ENCODE peak calls at places on chromosomes 16 and 17, in four cellular contexts. R, B, N and M are unnamed samples.

GRCh38 chr16:75416904-75417565 is 16.3 kb downstream of the CFDP1 start:
- DNase-seq in R (no peak), B (no peak), N (no peak), M (no peak)

GRCh38 chr17:18258356-18259038 is at the start of gene FLII:
- DNase-seq in R (no peak), N (peak; percentile 55), B (no peak), M (peak; percentile 89)

GRCh38 chr16:7363397-7364053 is 30.9 kb downstream of the RBFOX1 start:
- DNase-seq in B (no peak), N (no peak), R (no peak), M (peak; percentile 39)

GRCh38 chr16:11050954-11051353 is 106.6 kb downstream of the CLEC16A start:
- DNase-seq in R (no peak), N (no peak), B (no peak), M (no peak)

GRCh38 chr17:19311421-19312215 is 50.9 kb downstream of the B9D1 start:
- DNase-seq in B (no peak), R (no peak), N (no peak), M (no peak)

GRCh38 chr16:66007717-66008116 is 358.8 kb upstream of the CDH5 start:
- DNase-seq in R (no peak), N (no peak), B (no peak), M (no peak)

GRCh38 chr17:55693244-55694216 is 29.1 kb downstream of the TMEM100 start:
- DNase-seq in R (no peak), B (no peak), N (no peak), M (peak; percentile 34)

GRCh38 chr16:70579648-70580630 is 56.3 kb downstream of the SF3B3 start:
- DNase-seq in R (no peak), B (no peak), N (peak; percentile 61), M (peak; percentile 19)

GRCh38 chr17:4994081-4994595 is 3.2 kb downstream of the INCA1 start:
- DNase-seq in B (no peak), R (no peak), N (no peak), M (no peak)

GRCh38 chr17:2262146-2262587 is 41.4 kb downstream of the SMG6 start:
- DNase-seq in N (no peak), R (no peak), B (no peak), M (no peak)
- TF ChIP-seq MAX in N (no peak), R (no peak), B (no peak), M (no peak)

DNA sequence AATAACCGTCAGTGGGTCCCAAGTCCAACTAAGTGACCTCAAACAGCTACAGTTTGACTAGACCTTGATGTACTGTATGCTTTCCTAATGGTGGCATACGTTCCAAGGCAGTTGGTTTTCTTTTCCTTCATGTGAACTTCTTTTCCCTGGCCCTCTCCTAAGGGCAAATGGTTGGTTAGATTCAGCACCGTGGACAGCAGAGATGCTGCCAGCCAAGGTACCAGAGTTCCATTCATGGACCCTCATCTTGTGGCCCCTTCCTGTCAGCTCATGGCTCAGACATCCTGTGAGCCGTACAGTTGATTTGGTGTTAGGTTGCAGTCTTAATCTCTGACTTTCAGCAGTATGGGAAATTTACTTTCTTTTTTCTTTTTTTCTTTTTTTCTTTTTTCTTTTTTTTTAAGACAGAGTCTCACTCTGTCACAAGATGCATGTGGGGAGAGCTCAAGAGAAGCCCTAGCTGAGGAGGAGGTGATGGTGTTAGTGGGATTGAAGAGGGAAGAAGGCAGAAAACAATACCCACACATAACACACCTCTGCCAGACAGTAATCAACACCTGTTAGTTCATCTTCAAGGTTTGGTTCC is 122.4 kb downstream of the USP31 start:
- DNase-seq in N (peak; percentile 12), R (no peak), B (no peak), M (no peak)
- TF ChIP-seq NRF1 in N (no peak), R (no peak), B (no peak), M (no peak)

DNA sequence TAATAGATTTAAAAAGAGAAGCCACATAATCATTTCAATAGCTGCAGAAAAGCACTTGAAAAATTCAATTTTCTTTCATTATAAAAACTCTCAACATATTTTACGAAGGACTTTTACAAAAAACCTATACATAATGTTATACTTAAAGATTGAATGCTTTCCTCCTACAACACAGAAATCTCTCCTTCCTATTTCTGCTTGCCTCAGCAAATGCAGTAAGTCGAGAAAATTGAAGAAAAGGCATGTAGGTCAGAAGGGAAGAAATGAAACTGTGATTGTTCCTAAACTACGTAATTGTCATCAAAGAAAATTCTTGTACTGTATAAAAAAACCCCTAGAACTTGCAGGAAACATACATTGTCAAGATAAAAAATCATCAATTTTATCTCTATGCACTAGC is 267.1 kb downstream of the BCAS3 start:
- DNase-seq in N (no peak), R (no peak), B (no peak), M (no peak)
- TF ChIP-seq MAX in N (no peak), R (no peak), B (no peak), M (no peak)

DNA sequence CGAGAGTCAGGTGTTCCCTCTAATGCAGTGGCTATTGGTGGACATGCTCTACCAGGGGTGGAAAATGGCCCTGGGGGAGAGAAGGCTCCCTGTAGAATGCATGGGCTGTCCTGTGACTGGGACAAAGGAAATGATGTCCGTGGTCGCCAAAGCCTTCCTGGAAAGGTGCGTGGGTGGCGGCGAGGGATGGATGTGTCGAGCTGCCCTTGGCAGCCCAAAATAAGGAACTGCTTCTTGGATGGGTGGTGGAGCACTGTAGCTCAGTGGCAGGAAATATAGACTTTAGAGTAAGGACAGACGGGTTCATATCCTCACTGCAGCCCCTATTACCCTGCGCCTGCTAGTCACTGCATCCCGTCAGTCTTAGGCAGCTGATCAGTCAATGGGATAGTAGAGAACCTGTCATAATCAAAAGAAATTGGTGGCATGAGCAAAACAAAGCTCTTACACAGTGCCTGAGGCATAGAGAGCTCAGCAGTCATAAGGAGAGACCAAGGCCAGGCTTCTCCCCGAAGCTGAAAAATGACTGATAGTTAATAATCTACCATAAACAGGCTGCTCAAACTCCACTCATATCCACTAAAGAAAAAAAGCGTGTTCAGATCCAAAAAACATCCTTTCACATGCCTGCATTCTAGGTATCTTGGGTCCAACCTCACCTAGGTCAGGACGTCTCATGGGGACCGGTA is 123.5 kb upstream of the PLCG2 start:
- DNase-seq in N (no peak), B (no peak), R (no peak), M (no peak)
- TF ChIP-seq NRF1 in N (no peak), B (no peak), R (no peak), M (no peak)

GRCh38 chr17:48731355-48731754 is 2.8 kb upstream of the HOXB13 start:
- DNase-seq in R (no peak), N (no peak), B (no peak), M (no peak)

GRCh38 chr17:48735057-48735341 is 6.4 kb upstream of the HOXB13 start:
- DNase-seq in R (no peak), N (no peak), B (no peak), M (no peak)

GRCh38 chr17:48734328-48735056 is 5.9 kb upstream of the HOXB13 start:
- DNase-seq in N (no peak), B (no peak), R (no peak), M (no peak)

GRCh38 chr17:48733632-48734327 is 5.2 kb upstream of the HOXB13 start:
- DNase-seq in B (no peak), N (no peak), R (no peak), M (no peak)

GRCh38 chr17:48732688-48733629 is 4.4 kb upstream of the HOXB13 start:
- DNase-seq in N (no peak), B (no peak), R (no peak), M (peak; percentile 44)
- TF ChIP-seq MAX in N (no peak), B (no peak), R (no peak), M (no peak)

GRCh38 chr17:58640202-58640601 is 51.6 kb downstream of the TEX14 start:
- DNase-seq in R (no peak), B (no peak), N (no peak), M (no peak)
- TF ChIP-seq NRF1 in R (no peak), B (no peak), N (no peak), M (no peak)

GRCh38 chr16:56841233-56841632 is 23.8 kb upstream of the SLC12A3 start:
- DNase-seq in R (no peak), N (no peak), B (no peak), M (peak; percentile 51)
- TF ChIP-seq MAX in R (no peak), N (no peak), B (no peak), M (peak; percentile 69)

GRCh38 chr17:82054351-82055022 is 2.8 kb downstream of the GPS1 start:
- DNase-seq in N (no peak), R (no peak), B (no peak), M (no peak)
- TF ChIP-seq NRF1 in N (no peak), R (no peak), B (no peak), M (no peak)

DNA sequence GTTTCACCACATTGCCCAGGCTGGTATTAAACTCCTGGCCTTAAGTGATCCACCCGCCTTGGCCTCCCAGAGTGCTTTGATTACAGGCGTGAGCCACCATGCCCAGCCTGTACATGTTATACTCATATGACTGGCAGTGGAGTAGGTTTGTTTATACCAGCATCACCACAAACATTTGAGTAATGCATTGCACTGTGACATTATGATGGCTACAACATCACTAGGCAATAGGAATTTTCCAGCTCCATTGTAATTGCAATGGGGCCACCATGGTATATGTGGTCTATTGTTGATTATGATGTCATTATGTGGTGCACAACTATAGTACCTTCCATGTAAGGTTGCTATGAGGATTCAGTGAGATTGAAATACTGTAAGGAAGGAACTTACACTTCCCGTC is 168.9 kb downstream of the COPRS start:
- DNase-seq in N (no peak), R (no peak), B (no peak), M (no peak)
- TF ChIP-seq MAX in N (no peak), R (no peak), B (no peak), M (no peak)

DNA sequence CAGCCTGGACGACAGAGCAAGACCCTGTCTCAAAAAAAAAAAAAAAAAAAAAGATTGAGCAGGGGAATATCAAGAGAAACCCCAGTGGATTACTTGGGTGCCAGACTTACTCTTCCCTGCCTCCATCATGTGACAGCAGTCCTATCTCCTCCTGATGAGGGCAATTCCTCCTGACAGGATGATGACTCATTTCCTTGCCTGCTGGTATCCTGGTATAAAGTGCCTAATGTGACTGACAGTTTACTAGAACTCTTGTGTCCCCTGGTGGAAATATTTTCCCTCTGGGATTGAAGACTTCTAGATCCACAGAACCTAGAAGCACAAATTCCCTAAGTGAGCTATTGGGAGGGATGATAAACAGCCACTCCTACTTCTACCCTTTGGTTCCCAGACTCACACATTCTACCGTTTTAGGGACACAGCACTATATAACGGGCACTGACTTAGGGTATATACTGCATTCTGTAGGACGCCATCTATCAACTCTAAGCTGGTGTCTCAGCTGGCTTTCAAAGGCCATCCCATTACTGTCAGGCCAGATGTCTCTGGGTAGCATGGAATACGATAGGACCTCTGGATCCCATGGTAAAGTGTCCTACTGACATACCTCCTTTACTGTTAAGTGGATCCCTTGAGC is 114.6 kb upstream of the MED13 start:
- DNase-seq in N (peak; percentile 85), R (no peak), B (no peak), M (no peak)
- TF ChIP-seq NRF1 in N (no peak), R (no peak), B (no peak), M (no peak)